ENCODE peak calls at places on chromosomes 12 and 14, in six cellular contexts. O is keratinocyte, B is testis, Z is right atrium auricular region, S is OCI-LY7, Y is fibroblast of mammary gland. L is an unnamed sample.

GRCh38 chr14:53458368-53458814 is 305.3 kb upstream of the DDHD1 start:
- DNase-seq in S (no peak), O (peak), Z (no peak), B (no peak), Y (peak), L (peak)

GRCh38 chr12:4143909-4144308 is 129.7 kb upstream of the CCND2 start:
- DNase-seq in O (no peak), S (peak), B (no peak), Z (no peak), Y (no peak), L (no peak)

GRCh38 chr12:31000751-31001150 is 72.9 kb upstream of the DDX11 start:
- DNase-seq in O (no peak), B (no peak), S (no peak), Y (peak), Z (no peak), L (no peak)

GRCh38 chr12:56413392-56413791 is 35.8 kb downstream of the TIMELESS start:
- DNase-seq in O (no peak), Z (no peak), B (no peak), S (no peak), Y (no peak), L (no peak)

GRCh38 chr12:75289678-75290200 is 40.4 kb downstream of the CAPS2 start:
- DNase-seq in O (no peak), B (no peak), Z (no peak), Y (peak), S (no peak), L (no peak)

GRCh38 chr12:48183876-48184548 is 568 bp downstream of the CCDC184 start:
- DNase-seq in B (no peak), Y (no peak), Z (no peak), O (no peak), S (no peak), L (no peak)

GRCh38 chr14:26917086-26917485 is 319.3 kb upstream of the NOVA1 start:
- DNase-seq in B (peak), Y (peak), S (peak), O (no peak), Z (no peak), L (peak)

GRCh38 chr12:1213205-1213604 is 222.2 kb downstream of the ERC1 start:
- DNase-seq in O (no peak), B (no peak), Y (no peak), Z (no peak), S (no peak), L (no peak)

GRCh38 chr12:15322164-15323054 is at the start of gene PTPRO:
- DNase-seq in Z (no peak), Y (peak), S (no peak), O (no peak), B (peak), L (no peak)

GRCh38 chr14:61467281-61467680 is 145.9 kb downstream of the PRKCH start:
- DNase-seq in O (no peak), S (no peak), B (no peak), Z (no peak), Y (no peak), L (no peak)

GRCh38 chr12:32423598-32423997 is 24.2 kb downstream of the FGD4 start:
- DNase-seq in Y (no peak), Z (no peak), O (no peak), B (no peak), S (no peak), L (no peak)

GRCh38 chr12:50788562-50788961 is 24.7 kb downstream of the ATF1 start:
- DNase-seq in O (no peak), S (no peak), Y (peak), B (no peak), Z (no peak), L (peak)

GRCh38 chr14:20460458-20461229 is 590 bp downstream of the PIP4P1 start:
- DNase-seq in B (no peak), Z (no peak), Y (no peak), O (no peak), S (peak), L (no peak)

GRCh38 chr14:61281186-61281676 is at the start of gene TMEM30B:
- DNase-seq in B (peak), Y (no peak), Z (no peak), O (peak), S (no peak), L (no peak)

GRCh38 chr12:128660532-128661215 is 163.1 kb downstream of the SLC15A4 start:
- DNase-seq in Y (no peak), O (no peak), S (no peak), Z (no peak), B (no peak), L (no peak)

GRCh38 chr12:112419269-112420133 is 754 bp downstream of the PTPN11 start:
- DNase-seq in Z (peak), S (no peak), Y (peak), O (no peak), B (peak), L (no peak)

GRCh38 chr12:112420740-112421139 is 2.0 kb downstream of the PTPN11 start:
- DNase-seq in Y (no peak), O (no peak), Z (no peak), B (no peak), S (no peak), L (no peak)

GRCh38 chr12:112418248-112418595 is 525 bp upstream of the PTPN11 start:
- DNase-seq in Y (no peak), Z (no peak), O (no peak), B (peak), S (peak), L (no peak)

GRCh38 chr12:112421363-112421762 is 2.6 kb downstream of the PTPN11 start:
- DNase-seq in S (no peak), B (no peak), O (no peak), Y (no peak), Z (no peak), L (no peak)

GRCh38 chr12:112418596-112419268 is at the start of gene PTPN11:
- DNase-seq in Z (peak), Y (peak), B (peak), O (no peak), S (peak), L (no peak)
- H3K4me3 ChIP-seq in Z (peak), Y (peak), B (peak), O (peak), S (peak), L (peak)

GRCh38 chr12:127272864-127273263 is 994.1 kb upstream of the TMEM132C start:
- DNase-seq in Y (peak), O (peak), Z (no peak), B (no peak), S (no peak), L (no peak)

GRCh38 chr12:127267128-127267527 is 999.8 kb upstream of the TMEM132C start:
- DNase-seq in O (no peak), Z (no peak), S (no peak), Y (no peak), B (no peak), L (no peak)

GRCh38 chr12:127271776-127272175 is 995.2 kb upstream of the TMEM132C start:
- DNase-seq in Z (no peak), O (no peak), Y (no peak), B (no peak), S (no peak), L (no peak)

GRCh38 chr12:127268121-127268520 is 998.8 kb upstream of the TMEM132C start:
- DNase-seq in Z (no peak), Y (no peak), O (no peak), S (no peak), B (no peak), L (no peak)

GRCh38 chr12:127270193-127270592 is 996.8 kb upstream of the TMEM132C start:
- DNase-seq in Z (no peak), O (no peak), Y (peak), B (no peak), S (no peak), L (no peak)
- TF ChIP-seq CTCF in Z (no peak), O (no peak), Y (peak), B (no peak), S (no peak), L (no peak)

GRCh38 chr14:96423446-96424103 is 31.6 kb downstream of the AK7 start:
- DNase-seq in Z (no peak), O (no peak), S (no peak), Y (no peak), B (no peak), L (no peak)
- H3K4me3 ChIP-seq in Z (peak), O (peak), S (no peak), Y (peak), B (peak), L (peak)

GRCh38 chr14:62599616-62600385 is 445.5 kb downstream of the KCNH5 start:
- DNase-seq in Y (no peak), O (no peak), S (no peak), B (no peak), Z (no peak), L (no peak)
- TF ChIP-seq CTCF in Y (no peak), O (no peak), S (no peak), B (no peak), Z (no peak), L (no peak)

GRCh38 chr14:74942164-74942563 is 13.2 kb downstream of the PGF start:
- DNase-seq in Y (no peak), S (peak), O (no peak), B (no peak), Z (no peak), L (no peak)

GRCh38 chr14:74940956-74941565 is 14.3 kb downstream of the PGF start:
- DNase-seq in B (no peak), Z (no peak), S (no peak), O (no peak), Y (no peak), L (no peak)

GRCh38 chr14:74938873-74939495 is 15.9 kb upstream of the RPS6KL1 start:
- DNase-seq in O (no peak), Y (no peak), B (no peak), S (no peak), Z (no peak), L (no peak)

GRCh38 chr14:74942608-74943007 is 12.8 kb downstream of the PGF start:
- DNase-seq in S (no peak), B (no peak), Y (no peak), O (no peak), Z (no peak), L (no peak)

GRCh38 chr14:74941676-74942097 is 13.7 kb downstream of the PGF start:
- DNase-seq in B (peak), Y (peak), O (no peak), Z (peak), S (peak), L (no peak)
- H3K4me3 ChIP-seq in B (no peak), Y (no peak), O (no peak), Z (no peak), S (peak), L (no peak)

GRCh38 chr12:53097207-53097563 is 282 bp upstream of the IGFBP6 start:
- DNase-seq in Z (no peak), S (no peak), Y (peak), O (no peak), B (peak), L (no peak)

GRCh38 chr12:53096761-53097160 is 706 bp upstream of the IGFBP6 start:
- DNase-seq in B (no peak), S (no peak), Z (no peak), O (no peak), Y (no peak), L (no peak)

GRCh38 chr12:53098982-53099651 is 1.6 kb downstream of the IGFBP6 start:
- DNase-seq in O (peak), Y (peak), S (peak), B (peak), Z (peak), L (peak)

GRCh38 chr12:53098354-53098981 is 1.0 kb downstream of the IGFBP6 start:
- DNase-seq in B (no peak), Y (peak), Z (peak), S (no peak), O (no peak), L (no peak)

DNA sequence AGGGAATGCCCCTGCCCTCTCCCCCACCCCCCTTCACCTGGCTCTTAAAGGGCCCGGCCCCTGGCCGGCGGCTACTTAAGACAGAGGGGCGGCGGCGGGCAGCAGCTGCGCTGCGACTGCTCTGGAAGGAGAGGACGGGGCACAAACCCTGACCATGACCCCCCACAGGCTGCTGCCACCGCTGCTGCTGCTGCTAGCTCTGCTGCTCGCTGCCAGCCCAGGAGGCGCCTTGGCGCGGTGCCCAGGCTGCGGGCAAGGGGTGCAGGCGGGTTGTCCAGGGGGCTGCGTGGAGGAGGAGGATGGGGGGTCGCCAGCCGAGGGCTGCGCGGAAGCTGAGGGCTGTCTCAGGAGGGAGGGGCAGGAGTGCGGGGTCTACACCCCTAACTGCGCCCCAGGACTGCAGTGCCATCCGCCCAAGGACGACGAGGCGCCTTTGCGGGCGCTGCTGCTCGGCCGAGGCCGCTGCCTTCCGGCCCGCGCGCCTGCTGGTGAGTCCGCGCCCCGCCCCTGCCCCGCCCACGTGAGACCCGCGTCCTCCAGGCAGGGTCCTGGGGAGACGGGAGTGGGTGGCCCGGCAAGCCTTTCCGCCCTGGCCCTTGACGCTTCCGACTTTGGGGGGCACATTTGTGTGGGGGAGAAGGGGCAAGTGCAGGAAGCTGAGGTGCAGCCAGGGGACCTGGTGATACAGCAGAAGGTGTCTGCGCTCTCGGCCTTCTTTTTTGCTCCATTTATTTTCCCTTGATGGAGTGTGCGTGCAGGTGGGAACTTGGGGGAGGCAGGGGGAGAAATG is at the start of gene IGFBP6:
- DNase-seq in Y (peak), O (no peak), Z (no peak), S (peak), B (peak), L (no peak)
- TF ChIP-seq CTCF in Y (no peak), O (no peak), Z (no peak), S (no peak), B (no peak), L (no peak)